ENCODE peak calls at places on chromosomes 5 and 9, in nine cellular contexts. O is OCI-LY7, A is HCT116, F is hepatocyte, G is GM23338, P is neural progenitor cell, V is MM.1S, X is PC-3, N is SK-N-SH. W is an unnamed sample.

GRCh38 chr9:132806723-132807421 is 71.2 kb downstream of the AK8 start:
- DNase-seq in O (no peak), A (no peak), F (peak), G (peak), P (peak), V (no peak), X (peak), N (no peak), W (no peak)

GRCh38 chr9:109182940-109183798 is 16.1 kb upstream of the FRRS1L start:
- DNase-seq in O (peak), A (peak), F (peak), G (peak), P (peak), V (peak), X (peak), N (peak), W (peak)

GRCh38 chr9:3960661-3961144 is 339.2 kb downstream of the GLIS3 start:
- DNase-seq in O (no peak), A (no peak), F (no peak), G (no peak), P (peak), V (no peak), X (peak), N (no peak), W (peak)

GRCh38 chr9:87714819-87715218 is 11.1 kb upstream of the CTSL start:
- DNase-seq in O (no peak), A (no peak), F (peak), G (no peak), P (no peak), V (no peak), X (peak), N (no peak), W (peak)

GRCh38 chr5:54009828-54010227 is 300.5 kb downstream of the ARL15 start:
- DNase-seq in O (no peak), A (no peak), F (no peak), G (peak), P (peak), V (no peak), X (no peak), N (no peak), W (no peak)

GRCh38 chr5:179452356-179453230 is 97.8 kb upstream of the RUFY1 start:
- DNase-seq in O (no peak), A (no peak), F (no peak), G (no peak), P (no peak), V (no peak), X (no peak), N (no peak), W (no peak)

GRCh38 chr5:73486119-73486899 is 11.9 kb upstream of the BTF3 start:
- DNase-seq in O (no peak), A (no peak), F (no peak), G (peak), P (no peak), V (no peak), X (no peak), N (no peak), W (no peak)

GRCh38 chr5:128143911-128144310 is 60.3 kb downstream of the SLC12A2 start:
- DNase-seq in O (no peak), A (no peak), F (no peak), G (no peak), P (no peak), V (no peak), X (no peak), N (no peak), W (no peak)

GRCh38 chr9:119251951-119252350 is 117.3 kb downstream of the BRINP1 start:
- DNase-seq in O (no peak), A (no peak), F (no peak), G (no peak), P (no peak), V (no peak), X (no peak), N (no peak), W (no peak)

GRCh38 chr5:23446436-23446835 is 61.0 kb upstream of the PRDM9 start:
- DNase-seq in O (no peak), A (no peak), F (peak), G (no peak), P (no peak), V (no peak), X (peak), N (no peak), W (peak)

GRCh38 chr5:23445573-23445972 is 61.8 kb upstream of the PRDM9 start:
- DNase-seq in O (no peak), A (no peak), F (no peak), G (no peak), P (no peak), V (no peak), X (peak), N (no peak), W (peak)

GRCh38 chr5:23448627-23449026 is 58.8 kb upstream of the PRDM9 start:
- DNase-seq in O (no peak), A (no peak), F (no peak), G (no peak), P (no peak), V (no peak), X (no peak), N (no peak), W (no peak)

GRCh38 chr5:23451156-23451555 is 56.3 kb upstream of the PRDM9 start:
- DNase-seq in O (no peak), A (no peak), F (no peak), G (no peak), P (no peak), V (no peak), X (peak), N (no peak), W (no peak)

GRCh38 chr5:23450187-23450586 is 57.2 kb upstream of the PRDM9 start:
- DNase-seq in O (no peak), A (no peak), F (no peak), G (no peak), P (no peak), V (no peak), X (no peak), N (no peak), W (no peak)
- H2AFZ ChIP-seq in O (no peak), A (no peak), F (no peak), G (peak), P (peak), V (peak), X (no peak), N (no peak), W (no peak)

GRCh38 chr5:137372386-137373160 is 126.6 kb downstream of the SPOCK1 start:
- DNase-seq in O (no peak), A (no peak), F (no peak), G (no peak), P (no peak), V (no peak), X (peak), N (no peak), W (peak)

GRCh38 chr5:137366526-137366925 is 132.6 kb downstream of the SPOCK1 start:
- DNase-seq in O (no peak), A (no peak), F (no peak), G (no peak), P (no peak), V (no peak), X (no peak), N (peak), W (peak)

GRCh38 chr5:137367951-137368350 is 131.2 kb downstream of the SPOCK1 start:
- DNase-seq in O (no peak), A (no peak), F (no peak), G (no peak), P (no peak), V (no peak), X (no peak), N (no peak), W (no peak)

GRCh38 chr5:137370511-137371071 is 128.5 kb downstream of the SPOCK1 start:
- DNase-seq in O (no peak), A (no peak), F (no peak), G (no peak), P (no peak), V (no peak), X (peak), N (no peak), W (peak)

GRCh38 chr5:137370096-137370495 is 129.0 kb downstream of the SPOCK1 start:
- DNase-seq in O (no peak), A (no peak), F (no peak), G (no peak), P (no peak), V (no peak), X (peak), N (no peak), W (peak)
- H3K27ac ChIP-seq in O (no peak), A (no peak), F (no peak), G (no peak), P (no peak), V (no peak), X (peak), N (peak), W (peak)

GRCh38 chr5:61085885-61086284 is 76.4 kb downstream of the SMIM15 start:
- DNase-seq in O (no peak), A (no peak), F (no peak), G (no peak), P (no peak), V (no peak), X (no peak), N (no peak), W (no peak)

GRCh38 chr5:61084658-61085057 is 77.6 kb downstream of the SMIM15 start:
- DNase-seq in O (no peak), A (no peak), F (no peak), G (no peak), P (no peak), V (no peak), X (no peak), N (no peak), W (no peak)

GRCh38 chr5:61087921-61088320 is 74.3 kb downstream of the SMIM15 start:
- DNase-seq in O (no peak), A (no peak), F (no peak), G (no peak), P (no peak), V (no peak), X (no peak), N (no peak), W (no peak)

GRCh38 chr5:61082516-61083280 is 79.6 kb downstream of the SMIM15 start:
- DNase-seq in O (no peak), A (no peak), F (no peak), G (no peak), P (no peak), V (no peak), X (peak), N (no peak), W (peak)
- TF ChIP-seq EZH2phosphoT487 in O (no peak), A (no peak), F (no peak), G (no peak), P (no peak), V (no peak), X (no peak), N (no peak), W (no peak)

GRCh38 chr9:94827584-94828304 is 101.2 kb downstream of the AOPEP start:
- DNase-seq in O (no peak), A (no peak), F (peak), G (no peak), P (no peak), V (no peak), X (no peak), N (no peak), W (no peak)
- H2AFZ ChIP-seq in O (no peak), A (no peak), F (peak), G (no peak), P (no peak), V (no peak), X (no peak), N (no peak), W (peak)

DNA sequence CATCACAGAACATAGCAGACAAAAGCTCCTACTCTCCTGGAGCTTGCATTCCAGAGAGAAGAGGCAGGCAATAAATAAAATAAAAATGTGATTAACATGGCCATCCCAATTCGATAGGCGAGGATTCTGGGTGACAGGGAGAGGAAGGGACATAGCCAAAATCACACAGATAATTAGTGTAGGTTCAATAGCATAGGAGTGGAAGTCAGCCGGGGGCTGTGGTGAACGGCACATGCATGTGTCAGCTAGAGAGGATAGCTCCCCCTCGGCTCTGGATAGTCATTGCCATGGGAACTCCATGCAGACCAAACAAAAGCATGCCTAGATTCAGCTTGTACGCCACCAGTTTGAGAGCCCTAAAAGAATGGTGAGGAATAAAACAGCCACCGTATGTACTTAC is 223.4 kb downstream of the GRIA1 start:
- DNase-seq in O (no peak), A (no peak), F (no peak), G (peak), P (no peak), V (no peak), X (no peak), N (no peak), W (no peak)
- H3K27ac ChIP-seq in O (no peak), A (no peak), F (no peak), G (no peak), P (no peak), V (no peak), X (no peak), N (no peak), W (no peak)

GRCh38 chr9:78515108-78515507 is 218.2 kb downstream of the PSAT1 start:
- DNase-seq in O (no peak), A (no peak), F (no peak), G (no peak), P (no peak), V (no peak), X (peak), N (no peak), W (no peak)
- TF ChIP-seq EZH2phosphoT487 in O (no peak), A (no peak), F (no peak), G (no peak), P (no peak), V (no peak), X (no peak), N (no peak), W (no peak)

GRCh38 chr5:181224390-181225234 is 1.5 kb downstream of the TRIM41 start:
- DNase-seq in O (peak), A (no peak), F (no peak), G (no peak), P (no peak), V (no peak), X (no peak), N (peak), W (no peak)
- H2AFZ ChIP-seq in O (no peak), A (no peak), F (no peak), G (no peak), P (peak), V (peak), X (no peak), N (no peak), W (peak)

DNA sequence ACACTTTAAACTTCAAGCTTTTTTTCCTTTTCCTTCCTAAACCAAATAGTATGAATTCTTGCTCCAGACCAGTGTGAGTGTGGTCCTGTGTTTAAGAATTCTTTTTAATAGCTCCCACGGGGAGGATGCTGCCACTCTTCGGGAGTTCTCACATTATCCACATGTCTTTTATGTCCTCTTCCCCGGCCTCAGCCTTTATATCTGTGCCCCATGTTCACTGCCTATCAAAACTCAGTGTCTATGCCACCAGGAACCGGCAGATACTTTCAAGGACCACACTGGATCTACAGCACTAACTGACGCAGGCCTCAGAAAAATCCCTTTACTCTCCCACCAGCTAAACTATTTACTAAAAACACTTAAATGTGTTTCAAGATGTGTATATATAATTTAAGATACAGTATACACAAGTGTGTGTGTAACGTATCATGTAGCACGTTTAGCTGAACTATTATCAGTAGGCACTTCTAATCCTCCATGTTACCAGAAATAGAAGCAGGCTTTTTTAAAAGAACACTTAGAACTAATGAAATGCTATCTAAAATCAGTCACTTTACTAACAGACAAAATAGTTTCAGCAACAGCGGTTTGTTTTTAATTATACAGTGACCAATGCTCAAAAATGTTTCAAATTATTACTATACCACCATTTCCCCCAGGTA is 87.9 kb downstream of the PLPP1 start:
- DNase-seq in O (no peak), A (no peak), F (no peak), G (no peak), P (no peak), V (no peak), X (no peak), N (no peak), W (no peak)
- H3K27ac ChIP-seq in O (no peak), A (no peak), F (peak), G (no peak), P (no peak), V (no peak), X (no peak), N (no peak), W (no peak)

GRCh38 chr5:142548739-142549275 is 137.1 kb downstream of the FGF1 start:
- DNase-seq in O (peak), A (peak), F (peak), G (peak), P (peak), V (peak), X (peak), N (peak), W (peak)
- TF ChIP-seq EZH2phosphoT487 in O (no peak), A (no peak), F (no peak), G (no peak), P (no peak), V (no peak), X (no peak), N (no peak), W (no peak)